ENCODE peak calls at places on chromosomes 2 and 18, in nine cellular contexts. P is GM23248, S is neural progenitor cell, H is IMR-90, U is fibroblast of lung, X is SK-N-SH, Q is A549, K is neuronal stem cell, T is H9. C is an unnamed sample.

GRCh38 chr18:35442701-35443100 is 55.1 kb downstream of the INO80C start:
- DNase-seq in S (no peak), H (no peak), U (no peak), T (no peak), X (no peak), K (no peak), Q (no peak), P (no peak), C (no peak)

GRCh38 chr2:62724886-62725711 is 19.6 kb downstream of the EHBP1 start:
- DNase-seq in T (peak), P (no peak), U (no peak), S (peak), Q (peak), X (peak), H (no peak), K (no peak), C (no peak)

GRCh38 chr2:63861220-63861822 is 19.6 kb downstream of the UGP2 start:
- DNase-seq in Q (peak), K (no peak), X (peak), S (peak), H (peak), U (peak), P (peak), T (no peak), C (no peak)

GRCh38 chr2:54103454-54104314 is 11.7 kb upstream of the ACYP2 start:
- DNase-seq in K (no peak), U (peak), P (peak), T (peak), H (peak), Q (peak), S (peak), X (peak), C (peak)

GRCh38 chr2:55668956-55669355 is 24.7 kb downstream of the PNPT1 start:
- DNase-seq in S (no peak), X (no peak), T (no peak), H (no peak), Q (no peak), U (no peak), P (no peak), K (no peak), C (no peak)

GRCh38 chr2:223944166-223944703 is 900 bp downstream of the WDFY1 start:
- DNase-seq in P (peak), K (peak), Q (peak), S (peak), H (no peak), U (peak), T (peak), X (peak), C (no peak)

GRCh38 chr2:216031960-216032689 is 18.8 kb upstream of the MREG start:
- DNase-seq in T (no peak), P (peak), X (no peak), H (peak), K (no peak), S (no peak), U (peak), Q (no peak), C (peak)

GRCh38 chr2:68196120-68196716 is 38.5 kb downstream of the PNO1 start:
- DNase-seq in T (no peak), K (no peak), H (peak), Q (peak), P (peak), X (no peak), S (peak), U (peak), C (peak)

GRCh38 chr2:235670974-235671787 is 177.3 kb downstream of the AGAP1 start:
- DNase-seq in X (no peak), S (peak), U (no peak), K (no peak), P (no peak), H (no peak), Q (no peak), T (no peak), C (no peak)

GRCh38 chr18:1976484-1976883 is 594.8 kb downstream of the METTL4 start:
- DNase-seq in X (no peak), S (no peak), P (no peak), H (no peak), Q (no peak), K (no peak), U (no peak), T (no peak), C (no peak)

GRCh38 chr2:110770696-110771425 is 38.5 kb downstream of the ACOXL start:
- DNase-seq in K (peak), S (peak), H (peak), P (peak), X (peak), T (no peak), Q (peak), U (peak), C (peak)

GRCh38 chr18:79912994-79913831 is 38.2 kb downstream of the SLC66A2 start:
- DNase-seq in T (peak), X (no peak), P (no peak), K (no peak), S (peak), U (no peak), Q (no peak), H (no peak), C (no peak)

GRCh38 chr18:62987035-62987830 is 271.9 kb downstream of the PHLPP1 start:
- DNase-seq in X (no peak), U (no peak), T (no peak), P (no peak), K (no peak), H (no peak), S (no peak), Q (no peak), C (no peak)

GRCh38 chr2:11279398-11279797 is 65.0 kb downstream of the ROCK2 start:
- DNase-seq in X (no peak), T (no peak), U (no peak), P (no peak), S (no peak), Q (no peak), H (no peak), K (no peak), C (no peak)

GRCh38 chr2:120831106-120831505 is 95.4 kb downstream of the GLI2 start:
- DNase-seq in H (no peak), Q (no peak), P (no peak), T (no peak), U (no peak), X (no peak), K (no peak), S (no peak), C (no peak)

GRCh38 chr2:44852594-44852993 is 88.9 kb upstream of the SIX3 start:
- DNase-seq in S (no peak), T (no peak), Q (no peak), X (no peak), K (no peak), H (no peak), P (no peak), U (no peak), C (no peak)

GRCh38 chr2:197915548-197916265 is 111.3 kb downstream of the PLCL1 start:
- DNase-seq in H (peak), K (no peak), U (peak), T (no peak), S (no peak), Q (no peak), P (peak), X (no peak), C (peak)

GRCh38 chr18:23228102-23229051 is 93.1 kb downstream of the CABLES1 start:
- DNase-seq in S (no peak), H (peak), T (no peak), P (peak), K (no peak), Q (no peak), U (peak), X (no peak), C (peak)

GRCh38 chr2:38666578-38666926 is 638 bp downstream of the GALM start:
- DNase-seq in H (peak), Q (no peak), T (no peak), X (no peak), K (no peak), P (peak), S (no peak), U (peak), C (no peak)

GRCh38 chr2:30225131-30225762 is 6.1 kb upstream of the LBH start:
- DNase-seq in S (peak), P (peak), K (no peak), Q (no peak), U (peak), X (no peak), T (no peak), H (peak), C (peak)

GRCh38 chr2:128458438-128458837 is 139.8 kb upstream of the HS6ST1 start:
- DNase-seq in U (no peak), P (no peak), K (no peak), S (no peak), T (no peak), X (no peak), H (peak), Q (no peak), C (no peak)

DNA sequence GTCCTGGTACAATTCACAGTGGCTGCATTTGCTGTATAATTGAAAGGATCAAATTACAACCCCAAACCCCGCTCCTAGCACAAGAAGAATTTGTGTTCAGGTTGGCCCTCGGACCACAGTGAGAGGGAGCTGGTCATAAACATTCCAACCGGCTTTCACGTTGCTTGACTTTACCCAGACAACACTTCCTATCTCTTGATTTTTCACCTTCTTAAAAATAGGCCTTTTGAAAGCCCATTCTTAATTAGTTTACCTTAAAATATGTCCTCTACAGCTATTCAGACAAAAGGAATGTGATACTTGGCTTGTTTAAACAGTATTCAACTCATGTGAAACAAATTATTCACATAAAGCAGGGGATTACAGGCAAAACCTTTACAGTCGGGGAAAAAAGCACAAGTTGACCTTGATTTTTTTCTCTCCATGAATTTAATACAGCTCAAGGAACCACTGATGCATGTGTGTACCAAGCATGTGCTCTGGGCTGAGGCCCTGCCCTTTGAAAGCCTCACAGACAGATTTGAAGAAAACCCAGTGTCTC is 143.1 kb upstream of the SOX11 start:
- DNase-seq in T (no peak), Q (no peak), P (no peak), S (peak), U (peak), X (no peak), H (peak), K (no peak), C (peak)
- H3K4me2 ChIP-seq in T (no peak), Q (no peak), P (no peak), S (peak), U (no peak), X (no peak), H (no peak), K (no peak), C (peak)

GRCh38 chr18:49059028-49059670 is 108.4 kb upstream of the SMAD7 start:
- DNase-seq in S (peak), X (no peak), P (no peak), Q (peak), T (no peak), K (no peak), H (peak), U (no peak), C (no peak)
- H3K4me2 ChIP-seq in S (no peak), X (no peak), P (no peak), Q (no peak), T (no peak), K (no peak), H (no peak), U (no peak), C (no peak)

DNA sequence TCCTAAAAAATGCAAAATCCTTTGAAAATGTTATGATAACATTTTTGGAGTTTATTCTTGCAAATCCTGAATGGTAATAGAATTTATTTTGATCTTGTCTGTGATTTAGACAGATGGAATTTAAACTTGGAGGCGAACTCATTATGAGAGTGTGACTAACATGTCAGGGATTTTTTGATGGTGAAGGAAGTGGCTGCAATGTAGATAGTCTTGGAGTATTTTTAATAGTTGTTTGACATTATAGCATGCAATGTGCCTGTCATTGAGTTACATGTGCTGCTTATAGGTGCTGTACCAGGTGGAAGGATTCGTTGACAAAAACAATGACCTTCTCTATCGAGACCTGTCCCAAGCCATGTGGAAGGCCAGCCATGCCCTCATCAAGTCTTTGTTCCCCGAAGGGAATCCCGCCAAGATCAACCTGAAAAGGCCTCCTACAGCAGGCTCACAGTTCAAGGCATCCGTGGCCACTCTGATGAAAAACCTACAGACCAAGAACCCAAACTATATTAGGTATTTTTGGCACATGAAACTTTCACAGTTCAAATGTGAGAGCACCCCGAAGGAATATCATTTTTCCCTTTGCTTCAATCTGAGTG is 141.8 kb downstream of the MYO1B start:
- DNase-seq in S (no peak), P (peak), T (no peak), Q (no peak), X (no peak), U (peak), K (no peak), H (peak), C (peak)
- H3K4me2 ChIP-seq in S (no peak), P (peak), T (no peak), Q (no peak), X (no peak), U (no peak), K (no peak), H (peak), C (peak)

GRCh38 chr2:47735046-47735445 is 47.9 kb upstream of the MSH6 start:
- DNase-seq in U (no peak), T (no peak), H (no peak), S (no peak), Q (no peak), P (no peak), X (no peak), K (no peak), C (no peak)
- H3K4me2 ChIP-seq in U (no peak), T (no peak), H (no peak), S (no peak), Q (no peak), P (no peak), X (no peak), K (no peak), C (no peak)

GRCh38 chr2:147863835-147864234 is 19.0 kb downstream of the ACVR2A start:
- DNase-seq in U (peak), X (no peak), Q (no peak), P (peak), H (no peak), K (no peak), S (no peak), T (no peak), C (peak)
- H3K4me2 ChIP-seq in U (no peak), X (no peak), Q (no peak), P (peak), H (no peak), K (no peak), S (no peak), T (no peak), C (no peak)